ENCODE peak calls at places on chromosomes 7 and 10, in ten cellular contexts. X, G, V, J, H, N, Q, W, I and R are unnamed samples. For H3K36me3, the result is how much of the 10 kb centered on the place peaks cover.

GRCh38 chr10:33334170-33334838 is at the start of gene NRP1:
- DNase-seq in I (peak), G (no peak), W (peak), Q (peak), J (peak), X (peak), H (peak), V (peak), N (no peak), R (no peak)

GRCh38 chr10:52314007-52314821 is at the start of gene DKK1:
- DNase-seq in X (peak), N (no peak), H (peak), I (peak), G (peak), J (peak), V (peak), Q (no peak), W (peak), R (peak)

GRCh38 chr7:39589323-39590111 is 23.3 kb downstream of the YAE1 start:
- DNase-seq in W (no peak), V (peak), G (peak), J (peak), Q (peak), H (peak), N (no peak), X (no peak), I (peak), R (peak)

GRCh38 chr10:120750167-120750566 is 101.0 kb upstream of the WDR11 start:
- DNase-seq in G (no peak), V (no peak), X (no peak), Q (no peak), W (no peak), H (no peak), J (no peak), I (no peak), N (no peak), R (no peak)

GRCh38 chr10:110209399-110209925 is 2.1 kb downstream of the MXI1 start:
- DNase-seq in G (peak), W (no peak), H (peak), N (no peak), I (peak), X (peak), Q (peak), V (peak), J (peak), R (no peak)

GRCh38 chr7:93138576-93138975 is 9.6 kb downstream of the SAMD9L start:
- DNase-seq in X (no peak), V (no peak), H (no peak), Q (no peak), N (no peak), G (no peak), J (no peak), W (no peak), I (no peak), R (no peak)

GRCh38 chr10:99775850-99776249 is 6.6 kb upstream of the ABCC2 start:
- DNase-seq in V (no peak), Q (no peak), I (no peak), N (no peak), J (no peak), G (peak), H (peak), X (no peak), W (no peak), R (peak)

GRCh38 chr7:80307251-80307856 is 172.7 kb downstream of the GNAI1 start:
- DNase-seq in I (no peak), Q (no peak), G (peak), V (no peak), J (no peak), X (no peak), W (no peak), H (peak), N (no peak), R (no peak)

GRCh38 chr10:34141032-34141431 is 674.1 kb downstream of the PARD3 start:
- DNase-seq in J (no peak), W (no peak), X (no peak), I (no peak), G (no peak), Q (no peak), V (no peak), N (no peak), H (no peak), R (no peak)

GRCh38 chr7:158324397-158325360 is 262.9 kb downstream of the PTPRN2 start:
- DNase-seq in I (no peak), W (no peak), G (no peak), J (no peak), H (no peak), Q (no peak), X (no peak), V (no peak), N (no peak), R (no peak)

GRCh38 chr7:158327571-158328180 is 259.9 kb downstream of the PTPRN2 start:
- DNase-seq in I (peak), X (no peak), J (no peak), V (no peak), H (no peak), N (no peak), W (no peak), G (no peak), Q (no peak), R (no peak)

GRCh38 chr7:158327012-158327411 is 260.6 kb downstream of the PTPRN2 start:
- DNase-seq in W (no peak), V (no peak), X (no peak), I (no peak), J (no peak), H (no peak), N (no peak), Q (no peak), G (no peak), R (no peak)

GRCh38 chr7:158323741-158324396 is 263.8 kb downstream of the PTPRN2 start:
- DNase-seq in Q (no peak), W (no peak), V (no peak), H (no peak), N (no peak), I (no peak), G (no peak), X (no peak), J (no peak), R (no peak)

DNA sequence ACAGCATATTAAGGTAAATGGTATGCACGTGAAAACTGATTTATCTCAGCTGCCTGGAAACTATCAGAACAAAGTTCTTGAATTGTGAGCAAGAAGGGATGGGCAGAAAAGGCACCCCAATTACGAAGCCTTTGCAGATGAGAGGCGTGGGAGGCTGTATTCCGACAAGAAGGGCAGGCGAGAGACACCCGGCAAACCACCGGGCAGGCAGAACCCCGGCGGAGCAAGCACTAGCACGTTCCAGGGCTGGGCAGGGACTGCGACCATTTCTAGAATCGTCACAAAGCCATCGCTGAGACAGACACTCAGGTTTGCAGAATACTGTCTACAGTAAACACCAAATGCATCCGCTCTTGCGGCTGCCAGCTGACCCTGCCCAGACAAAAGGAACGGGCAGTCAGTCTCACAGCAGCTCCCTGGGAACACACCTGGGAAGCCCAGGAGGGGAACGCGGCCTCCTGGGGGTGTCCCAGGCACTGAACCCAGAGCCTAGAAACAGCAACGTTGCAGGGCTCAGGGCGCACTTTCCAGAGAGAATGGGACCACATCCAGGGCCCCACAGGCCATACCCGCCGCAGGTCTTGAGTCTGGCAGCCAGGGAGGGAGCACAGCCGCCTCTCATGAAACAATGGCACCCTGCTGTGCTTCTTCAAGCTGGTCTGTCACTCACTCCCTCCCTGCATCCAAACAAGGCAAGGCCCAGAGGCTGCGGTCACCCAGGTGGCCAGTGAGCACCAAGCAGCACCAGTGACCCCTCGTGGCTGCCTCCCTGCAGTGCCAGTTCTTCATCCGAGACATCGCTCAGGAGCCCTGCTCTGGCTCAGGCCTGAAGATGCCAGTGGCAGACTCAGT is 261.9 kb downstream of the PTPRN2 start:
- DNase-seq in H (peak), N (no peak), G (no peak), V (no peak), I (peak), X (no peak), W (no peak), J (peak), Q (no peak), R (no peak)
- TF ChIP-seq CTCF in H (peak), N (no peak), G (no peak), V (peak), I (peak), X (peak), W (no peak), J (no peak), Q (no peak), R (no peak)

DNA sequence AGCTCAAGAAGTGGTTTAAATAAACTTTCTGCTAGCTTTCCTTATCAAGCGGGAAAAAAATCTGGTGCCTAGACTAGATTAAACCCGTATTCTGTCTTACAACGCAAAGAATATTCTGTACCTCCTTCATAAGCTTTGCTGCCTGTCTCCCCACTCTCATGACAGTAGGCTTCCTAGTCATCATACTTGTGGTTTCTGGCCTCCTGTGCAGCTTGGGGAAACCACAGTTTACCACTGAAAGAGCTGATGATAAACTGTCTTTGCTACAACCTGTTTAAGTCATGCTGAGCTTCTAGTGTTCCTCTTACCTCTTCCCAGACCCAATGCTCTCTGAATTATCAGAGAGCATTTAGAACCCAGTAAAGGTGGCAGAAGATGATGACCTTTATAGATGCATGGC is 55.0 kb downstream of the PODXL start:
- DNase-seq in W (no peak), G (peak), N (no peak), J (no peak), X (no peak), Q (peak), V (no peak), H (no peak), I (no peak), R (peak)
- H3K36me3 ChIP-seq in W (under half), G (under half), N (under half), J (under half), X (under half), Q (under half), V (under half), H (under half), I (under half), R (under half)

DNA sequence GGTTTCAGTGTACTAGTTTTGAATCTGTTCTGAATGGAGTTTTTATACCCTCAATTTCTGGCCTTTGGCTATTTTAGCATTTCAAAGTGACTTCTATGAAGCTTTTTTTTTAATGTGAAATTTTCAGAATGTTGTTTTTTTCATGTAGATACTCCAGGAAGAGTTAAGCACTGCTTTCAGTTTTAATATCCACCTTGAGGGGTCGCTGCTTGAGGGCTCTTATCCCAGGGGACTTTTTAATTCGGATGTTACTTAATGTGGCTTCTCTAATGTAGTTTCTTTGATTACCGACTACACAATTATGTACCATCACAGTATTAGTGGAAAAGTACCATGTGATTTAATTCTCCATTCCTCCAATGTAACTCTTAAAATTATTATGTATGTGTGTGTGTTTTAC is 5.2 kb downstream of the IFIT5 start:
- DNase-seq in J (no peak), X (no peak), I (no peak), G (peak), N (no peak), V (no peak), W (no peak), H (peak), Q (no peak), R (no peak)
- TF ChIP-seq CTCF in J (peak), X (no peak), I (peak), G (peak), N (peak), V (peak), W (no peak), H (peak), Q (no peak), R (peak)

GRCh38 chr7:102449136-102449535 is 15.5 kb downstream of the ALKBH4 start:
- DNase-seq in H (no peak), J (no peak), X (no peak), I (no peak), N (no peak), G (no peak), Q (no peak), V (no peak), W (no peak), R (no peak)

GRCh38 chr7:102452451-102452850 is 12.2 kb downstream of the ALKBH4 start:
- DNase-seq in X (no peak), W (no peak), J (no peak), H (no peak), I (no peak), Q (no peak), V (no peak), N (no peak), G (no peak), R (no peak)

GRCh38 chr7:102451371-102452054 is 13.2 kb downstream of the ALKBH4 start:
- DNase-seq in X (no peak), H (peak), G (no peak), N (no peak), V (no peak), W (no peak), I (peak), Q (no peak), J (peak), R (no peak)

GRCh38 chr7:102447311-102447710 is 13.9 kb downstream of the ORAI2 start:
- DNase-seq in I (no peak), N (no peak), Q (no peak), X (no peak), W (no peak), V (no peak), G (no peak), J (no peak), H (no peak), R (no peak)

DNA sequence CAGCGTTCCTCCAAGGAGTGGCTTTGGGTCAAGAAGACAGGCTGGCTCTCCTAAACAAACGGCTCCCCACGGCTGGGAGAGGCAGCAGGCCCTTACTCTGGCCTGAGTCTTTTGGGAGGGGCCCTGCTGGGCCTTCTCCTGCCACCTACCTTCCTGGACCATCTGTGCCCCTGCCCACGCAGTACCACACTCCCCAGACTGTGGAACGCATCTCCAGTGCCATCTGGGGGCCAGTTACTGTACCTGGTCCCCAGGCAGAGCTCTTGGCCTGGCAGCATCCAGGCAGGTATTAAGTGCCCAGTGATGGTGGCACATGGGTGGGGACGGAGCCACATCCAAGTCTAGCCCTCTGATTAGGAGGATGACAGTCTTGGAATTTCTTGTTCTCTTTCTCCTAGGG is 14.4 kb downstream of the ALKBH4 start:
- DNase-seq in I (no peak), W (no peak), V (peak), G (no peak), H (no peak), X (no peak), J (no peak), Q (no peak), N (no peak), R (no peak)
- H3K36me3 ChIP-seq in I (under half), W (under half), V (under half), G (under half), H (under half), X (under half), J (under half), Q (under half), N (under half), R (under half)

DNA sequence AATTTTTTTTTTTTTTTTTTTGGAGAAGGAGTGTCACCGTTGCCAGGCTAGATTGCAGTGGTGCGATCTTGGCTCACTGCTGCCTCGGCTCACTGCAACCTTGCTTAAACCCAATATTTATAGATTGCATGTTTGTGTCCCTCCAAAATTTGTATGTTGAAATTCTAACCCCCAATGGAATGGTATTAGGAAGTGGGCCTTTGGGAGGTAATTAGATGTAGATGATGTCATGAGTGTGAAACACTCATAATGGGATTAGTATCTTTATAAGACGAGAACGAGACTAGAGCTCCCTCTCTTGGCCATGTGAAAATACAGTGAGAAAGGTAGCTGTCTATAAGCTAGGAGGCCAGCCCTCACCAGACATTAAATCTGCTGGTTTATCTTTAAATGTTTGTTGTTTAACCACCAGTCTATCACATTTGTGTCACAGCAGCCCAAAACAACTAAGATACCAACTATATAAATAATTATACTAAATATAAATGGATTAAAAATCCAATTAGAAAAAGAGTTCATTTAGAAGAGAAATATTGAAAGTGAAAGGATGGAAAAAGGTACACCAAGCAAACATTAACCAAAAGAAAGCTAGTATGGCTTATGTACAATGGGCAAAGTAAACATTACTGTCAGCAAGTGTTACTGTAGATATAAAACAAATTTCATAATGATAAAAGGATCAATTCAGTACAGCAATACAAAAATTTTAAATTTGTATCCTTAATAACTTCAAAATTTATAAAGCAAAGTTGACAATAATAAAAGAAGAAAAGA is 9.3 kb downstream of the TCAF1 start:
- DNase-seq in G (peak), V (no peak), W (no peak), I (peak), Q (no peak), X (no peak), H (no peak), J (peak), N (no peak), R (no peak)
- TF ChIP-seq CTCF in G (no peak), V (peak), W (peak), I (peak), Q (peak), X (no peak), H (no peak), J (peak), N (no peak), R (peak)

GRCh38 chr7:134963031-134963430 is 23.3 kb upstream of the AGBL3 start:
- DNase-seq in I (no peak), N (no peak), W (no peak), G (no peak), X (no peak), Q (no peak), J (no peak), H (no peak), V (no peak), R (no peak)

GRCh38 chr7:134962270-134962669 is 24.0 kb upstream of the AGBL3 start:
- DNase-seq in V (no peak), G (no peak), H (no peak), X (no peak), N (no peak), J (no peak), I (no peak), W (no peak), Q (no peak), R (no peak)

GRCh38 chr7:134966691-134967090 is 19.6 kb upstream of the AGBL3 start:
- DNase-seq in J (no peak), X (no peak), V (no peak), W (no peak), G (no peak), N (no peak), I (no peak), Q (no peak), H (peak), R (no peak)
- H3K36me3 ChIP-seq in J (under half), X (under half), V (under half), W (under half), G (under half), N (half or more), I (under half), Q (under half), H (under half), R (under half)

GRCh38 chr10:123156091-123156490 is 1.9 kb downstream of the BUB3 start:
- DNase-seq in N (no peak), J (no peak), W (no peak), G (no peak), X (no peak), V (no peak), I (no peak), Q (no peak), H (no peak), R (no peak)

GRCh38 chr10:123157210-123157609 is 3.0 kb downstream of the BUB3 start:
- DNase-seq in W (no peak), J (no peak), G (peak), Q (no peak), N (no peak), H (peak), I (no peak), V (no peak), X (no peak), R (no peak)

GRCh38 chr10:123153486-123154091 is 613 bp upstream of the BUB3 start:
- DNase-seq in I (no peak), N (no peak), V (no peak), X (no peak), H (no peak), J (no peak), W (no peak), Q (no peak), G (no peak), R (no peak)

GRCh38 chr10:123154943-123155505 is 822 bp downstream of the BUB3 start:
- DNase-seq in X (no peak), Q (no peak), G (peak), N (no peak), V (no peak), W (no peak), I (no peak), H (peak), J (peak), R (no peak)

DNA sequence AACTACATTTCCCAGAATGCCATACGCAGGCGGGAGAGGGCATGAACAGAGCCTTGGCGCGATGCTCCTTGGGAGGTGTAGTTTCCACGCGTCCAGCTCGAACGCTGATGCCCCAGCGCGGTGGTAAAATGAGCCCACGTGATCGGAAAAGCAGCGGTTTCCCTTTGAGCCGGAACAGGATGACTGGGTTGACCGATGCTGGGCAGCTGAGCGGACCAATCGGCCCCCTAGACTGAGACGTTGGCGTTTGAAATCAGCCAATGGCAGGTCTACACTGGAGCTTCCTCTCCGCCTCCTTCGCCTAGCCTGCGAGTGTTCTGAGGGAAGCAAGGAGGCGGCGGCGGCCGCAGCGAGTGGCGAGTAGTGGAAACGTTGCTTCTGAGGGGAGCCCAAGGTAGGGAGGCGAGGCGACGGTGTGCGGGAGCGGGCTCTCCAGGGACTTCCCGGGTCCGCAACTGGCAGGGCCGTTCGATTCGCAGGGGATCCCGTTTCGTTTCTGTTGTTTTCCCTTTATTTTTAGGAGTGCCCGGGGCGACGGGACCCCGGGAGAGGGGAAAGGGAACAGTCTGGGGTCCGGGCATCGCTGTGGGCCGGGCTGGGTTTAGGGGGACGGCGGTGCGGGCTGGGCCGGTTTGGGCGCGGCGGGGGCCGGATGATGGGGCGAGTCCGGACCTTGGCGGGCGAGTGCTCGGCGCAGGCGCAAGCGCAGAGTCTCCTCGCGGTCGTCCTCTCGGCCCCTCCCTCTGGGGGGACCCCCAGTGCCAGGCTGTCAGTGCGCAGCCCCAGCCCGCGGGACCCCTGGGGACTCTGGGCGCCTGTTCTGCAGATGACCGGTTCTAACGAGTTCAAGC is at the start of gene BUB3:
- DNase-seq in X (peak), G (peak), W (peak), H (peak), V (peak), I (peak), J (peak), Q (peak), N (peak), R (peak)
- TF ChIP-seq CTCF in X (peak), G (peak), W (no peak), H (no peak), V (peak), I (no peak), J (no peak), Q (peak), N (peak), R (peak)